ENCODE peak calls at places on chromosomes 16 and 17, in six cellular contexts. G is astrocyte of the cerebellum; Y is aorta; E is lower lobe of right lung; B is mammary epithelial cell; P is CD4-positive, alpha-beta memory T cell. T is an unnamed sample.

GRCh38 chr17:77287432-77288068 is 146.8 kb downstream of the SEC14L1 start:
- DNase-seq in E (peak), P (no peak), B (peak), G (peak), Y (no peak), T (peak)

GRCh38 chr17:71522383-71522782 is 598.4 kb upstream of the SOX9 start:
- DNase-seq in G (peak), B (peak), E (no peak), P (no peak), Y (no peak), T (no peak)

GRCh38 chr17:80358131-80358530 is 56.8 kb upstream of the ENDOV start:
- DNase-seq in E (no peak), G (no peak), P (no peak), B (no peak), Y (peak), T (no peak)

GRCh38 chr17:17904171-17905035 is 67.6 kb upstream of the SREBF1 start:
- DNase-seq in G (no peak), P (no peak), B (no peak), Y (peak), E (no peak), T (no peak)

GRCh38 chr17:80279895-80280294 is 19.2 kb downstream of the RNF213 start:
- DNase-seq in E (peak), B (peak), G (peak), P (no peak), Y (peak), T (peak)

GRCh38 chr16:12539185-12539929 is 264.3 kb downstream of the CPPED1 start:
- DNase-seq in E (no peak), P (no peak), G (peak), B (peak), Y (no peak), T (peak)

GRCh38 chr17:17570798-17571716 is 20.5 kb downstream of the PEMT start:
- DNase-seq in E (no peak), B (no peak), Y (no peak), P (no peak), G (no peak), T (no peak)

GRCh38 chr16:81651758-81652718 is 127.1 kb upstream of the PLCG2 start:
- DNase-seq in B (no peak), P (no peak), G (no peak), Y (no peak), E (no peak), T (no peak)

GRCh38 chr17:18314059-18314730 is 599 bp downstream of the TOP3A start:
- DNase-seq in E (no peak), B (no peak), Y (peak), G (no peak), P (no peak), T (no peak)

GRCh38 chr17:69638516-69638915 is 224.0 kb downstream of the MAP2K6 start:
- DNase-seq in G (no peak), P (no peak), B (no peak), Y (no peak), E (no peak), T (no peak)

GRCh38 chr16:48076455-48077012 is 79.3 kb downstream of the ABCC12 start:
- DNase-seq in B (no peak), P (no peak), E (no peak), Y (no peak), G (no peak), T (peak)

GRCh38 chr16:50261160-50261706 is 5.1 kb upstream of the ADCY7 start:
- DNase-seq in P (no peak), B (no peak), Y (peak), E (no peak), G (no peak), T (no peak)

GRCh38 chr16:27313422-27314160 is at the start of gene IL4R:
- DNase-seq in B (peak), G (peak), P (peak), E (peak), Y (peak), T (no peak)

GRCh38 chr17:79732804-79733691 is 2.3 kb downstream of the ENPP7 start:
- DNase-seq in G (no peak), B (no peak), Y (no peak), P (peak), E (no peak), T (no peak)

GRCh38 chr16:2236362-2237075 is at the start of gene DNASE1L2:
- DNase-seq in B (no peak), P (no peak), Y (no peak), G (no peak), E (no peak), T (no peak)

GRCh38 chr17:7852919-7853692 is 1.8 kb upstream of the TMEM88 start:
- DNase-seq in B (no peak), E (peak), G (no peak), Y (peak), P (no peak), T (no peak)

DNA sequence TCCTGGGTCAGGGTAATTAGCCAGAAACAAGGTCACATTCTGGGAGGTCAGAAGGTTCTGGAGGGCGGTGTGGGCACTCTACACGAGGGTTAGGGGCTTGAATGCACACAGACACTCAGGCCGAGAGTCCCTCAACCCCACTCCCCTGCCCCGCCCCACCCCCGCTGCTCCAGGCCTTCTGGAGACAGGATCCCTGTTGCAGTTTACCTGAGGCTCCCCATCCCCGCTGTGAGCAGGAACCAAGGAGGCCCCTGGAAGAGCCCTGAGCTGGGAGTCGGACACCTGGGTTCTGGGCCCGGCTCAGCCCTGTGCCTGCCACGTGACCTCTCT is 4.4 kb upstream of the ACTG1 start:
- DNase-seq in B (no peak), P (no peak), G (no peak), Y (peak), E (peak), T (no peak)
- H3K4me3 ChIP-seq in B (no peak), P (no peak), G (peak), Y (peak), E (peak), T (no peak)

GRCh38 chr16:3459401-3460090 is 16.1 kb downstream of the NAA60 start:
- DNase-seq in G (no peak), B (no peak), E (no peak), P (no peak), Y (no peak), T (no peak)
- H3K4me3 ChIP-seq in G (peak), B (peak), E (peak), P (peak), Y (peak), T (peak)

GRCh38 chr17:46850688-46851028 is 725 bp upstream of the WNT9B start:
- DNase-seq in G (no peak), B (no peak), Y (no peak), P (no peak), E (no peak), T (no peak)
- H3K4me3 ChIP-seq in G (no peak), B (no peak), Y (no peak), P (no peak), E (no peak), T (no peak)

GRCh38 chr17:82300228-82300627 is 17.2 kb downstream of the CD7 start:
- DNase-seq in G (no peak), B (no peak), E (no peak), P (no peak), Y (no peak), T (no peak)

GRCh38 chr17:82299452-82299851 is 18.0 kb downstream of the CD7 start:
- DNase-seq in G (no peak), E (no peak), B (no peak), Y (no peak), P (no peak), T (no peak)

GRCh38 chr17:82297804-82298537 is 19.4 kb downstream of the CD7 start:
- DNase-seq in Y (peak), E (peak), P (peak), G (peak), B (peak), T (peak)

GRCh38 chr17:82297280-82297803 is 20.1 kb downstream of the CD7 start:
- DNase-seq in P (peak), B (peak), G (peak), Y (peak), E (peak), T (peak)

DNA sequence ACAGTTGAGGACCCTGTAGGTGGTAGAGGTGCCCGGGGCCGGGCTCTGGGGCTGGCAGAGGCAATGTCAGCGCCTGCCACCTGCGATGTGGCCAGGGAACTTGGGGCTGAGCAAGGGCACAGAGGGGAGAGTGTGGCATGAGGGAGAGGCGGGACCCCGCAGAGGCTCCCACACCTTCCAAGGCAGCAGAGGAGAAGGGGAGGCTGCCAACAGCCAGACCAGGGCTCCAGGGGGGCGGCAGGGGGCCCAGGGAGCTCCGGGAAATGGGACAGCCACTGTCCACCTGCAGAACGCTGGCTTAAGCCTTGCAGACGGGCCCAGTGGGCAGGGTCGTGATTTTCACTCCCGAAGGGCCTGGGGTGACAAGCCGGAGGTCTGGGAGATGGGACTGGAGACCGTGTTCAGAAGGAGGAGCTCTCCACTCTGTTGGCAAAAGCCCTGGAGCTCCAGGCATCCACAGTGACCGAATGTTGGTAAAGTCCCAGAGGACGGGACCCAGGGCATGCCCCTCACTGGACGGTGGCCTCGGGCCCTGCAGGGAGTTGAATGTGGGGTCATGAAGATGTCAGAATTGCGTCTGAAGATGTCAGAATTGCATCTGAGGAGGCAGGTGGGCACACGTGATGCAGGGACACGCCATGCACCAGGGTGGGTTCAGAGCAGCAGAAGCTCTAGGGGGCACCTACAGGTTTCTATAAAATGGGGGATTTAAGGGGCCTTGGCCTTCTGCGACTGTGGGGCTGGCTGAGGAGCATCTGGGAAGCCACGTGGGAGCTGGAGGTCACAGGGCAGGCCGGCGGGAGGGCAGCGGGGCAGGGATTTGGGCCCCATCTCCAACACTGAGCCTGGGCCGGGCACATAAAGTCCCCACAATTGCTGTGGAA is 18.6 kb downstream of the CD7 start:
- DNase-seq in G (no peak), B (no peak), E (no peak), P (no peak), Y (peak), T (no peak)
- H3K4me3 ChIP-seq in G (peak), B (peak), E (peak), P (peak), Y (no peak), T (peak)

DNA sequence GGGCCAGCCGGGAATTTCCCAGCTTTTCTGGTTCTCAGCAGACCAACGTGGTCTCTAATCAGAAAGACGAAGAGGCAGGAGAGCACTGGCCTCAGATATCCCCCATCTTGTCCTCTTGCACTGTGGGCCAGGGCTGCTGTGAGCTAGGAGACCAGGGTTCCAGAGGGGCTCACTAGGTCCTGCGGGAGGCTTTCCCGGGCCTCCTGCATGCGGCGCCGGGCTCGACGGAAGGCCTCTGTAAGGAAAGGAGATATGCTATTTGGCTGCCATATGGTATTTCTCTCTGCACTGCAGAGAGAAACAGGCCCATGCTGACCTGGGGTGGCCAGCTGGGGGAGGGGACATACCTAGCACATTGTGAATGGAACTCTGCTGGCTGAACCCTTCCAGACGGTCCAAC is 13.1 kb downstream of the MKS1 start:
- DNase-seq in Y (no peak), P (no peak), E (no peak), G (no peak), B (no peak), T (no peak)
- H3K4me3 ChIP-seq in Y (no peak), P (no peak), E (no peak), G (no peak), B (no peak), T (no peak)

DNA sequence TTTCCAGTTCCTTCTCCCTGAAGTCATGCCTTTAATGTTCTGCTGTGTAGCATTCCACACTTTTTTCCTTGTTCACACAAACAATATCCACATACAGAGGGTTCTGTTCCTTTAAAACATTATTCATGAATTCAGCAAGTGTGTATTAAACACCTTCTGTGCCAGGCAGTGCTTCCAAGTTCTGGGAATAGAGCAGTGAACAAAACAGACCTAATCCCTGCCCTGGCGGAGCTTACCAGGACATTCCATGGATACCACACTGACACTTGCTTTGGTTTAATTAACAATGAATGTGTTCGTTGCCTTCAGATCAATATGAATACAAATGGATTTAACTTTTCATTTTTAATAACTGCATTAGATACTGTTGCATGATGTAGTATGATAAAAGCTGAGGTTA is 57.9 kb upstream of the CLEC19A start:
- DNase-seq in Y (no peak), E (no peak), P (no peak), G (no peak), B (no peak), T (no peak)
- H3K4me3 ChIP-seq in Y (no peak), E (no peak), P (no peak), G (no peak), B (no peak), T (no peak)

DNA sequence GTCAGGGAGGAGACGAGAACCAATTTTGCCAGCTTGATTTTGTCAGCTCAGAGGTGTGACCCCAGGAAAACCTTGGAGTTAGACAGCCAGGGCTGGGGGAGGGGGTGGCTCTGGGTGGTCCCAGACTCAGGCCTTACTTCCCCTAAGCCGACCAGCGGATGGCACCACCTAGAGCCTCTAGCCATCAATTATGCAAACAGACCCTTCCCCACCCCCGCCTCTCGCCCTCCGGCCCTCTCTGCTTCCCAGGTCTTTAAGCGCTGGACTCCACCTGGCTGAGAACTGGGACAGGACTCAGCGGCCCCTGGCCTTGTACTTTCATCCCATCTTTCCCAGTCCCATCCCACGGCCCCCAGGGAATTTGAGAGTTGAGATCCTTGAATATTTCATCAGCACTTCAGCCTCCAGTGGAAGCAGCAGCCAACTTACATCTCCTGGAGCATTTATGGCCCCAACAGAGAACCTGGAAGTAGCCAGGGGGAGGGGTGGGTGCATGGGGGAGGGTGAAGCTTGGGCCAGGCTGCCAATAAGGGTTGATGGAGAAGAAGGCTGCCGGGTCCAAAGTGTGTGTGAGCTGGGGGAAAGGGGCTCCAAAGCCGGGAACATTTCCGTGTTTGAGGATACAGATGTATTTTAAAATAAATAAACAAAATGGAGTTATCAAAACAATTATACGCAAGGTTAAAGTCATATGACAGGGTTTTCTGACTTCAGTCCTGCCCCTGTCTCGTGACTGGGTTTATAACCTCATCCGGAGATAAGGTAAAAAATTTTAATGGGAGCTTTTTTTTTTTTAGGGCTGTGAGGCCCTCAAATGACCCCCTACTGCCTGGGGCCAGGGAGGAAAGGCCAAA is 7.5 kb upstream of the JUP start:
- DNase-seq in P (no peak), Y (no peak), G (no peak), B (no peak), E (no peak), T (no peak)
- H3K4me3 ChIP-seq in P (no peak), Y (no peak), G (no peak), B (peak), E (no peak), T (no peak)

T was measured in skeletal muscle cell.